ENCODE peak calls at places on chromosomes 7 and 10, in four cellular contexts. O is HCT116, L is H1, G is K562. R is an unnamed sample.
A peak's percentile ranks its signal among the peaks of the same experiment; 100 is the strongest.

GRCh38 chr7:11895352-11895751 is 63.4 kb upstream of the THSD7A start:
- DNase-seq in O (no peak), L (no peak), G (no peak), R (no peak)

GRCh38 chr10:68897336-68897741 is 3.8 kb upstream of the DDX50 start:
- DNase-seq in O (peak; percentile 48), L (peak; percentile 59), G (peak; percentile 39), R (no peak)

GRCh38 chr7:148084138-148084537 is 506.4 kb upstream of the C7orf33 start:
- DNase-seq in O (peak; percentile 12), L (no peak), G (peak; percentile 25), R (no peak)

GRCh38 chr7:131562941-131563340 is 6.5 kb upstream of the PODXL start:
- DNase-seq in O (no peak), L (no peak), G (no peak), R (no peak)

GRCh38 chr7:103632972-103633371 is 187.0 kb upstream of the SLC26A5 start:
- DNase-seq in O (no peak), L (no peak), G (no peak), R (no peak)

GRCh38 chr7:111540199-111540815 is 22.0 kb downstream of the IMMP2L start:
- DNase-seq in O (no peak), L (no peak), G (no peak), R (no peak)

GRCh38 chr10:16481052-16481728 is 40.5 kb downstream of the C1QL3 start:
- DNase-seq in O (no peak), L (no peak), G (no peak), R (no peak)

GRCh38 chr7:41449286-41449685 is 253.6 kb downstream of the INHBA start:
- DNase-seq in O (no peak), L (no peak), G (no peak), R (no peak)

GRCh38 chr7:12685550-12685949 is 1.9 kb upstream of the ARL4A start:
- DNase-seq in O (no peak), L (peak; percentile 61), G (no peak), R (no peak)

GRCh38 chr10:70145166-70145665 is 1.3 kb downstream of the TYSND1 start:
- DNase-seq in O (no peak), L (no peak), G (no peak), R (peak; percentile 80)

GRCh38 chr10:82377608-82378007 is 502.6 kb downstream of the NRG3 start:
- DNase-seq in O (no peak), L (peak; percentile 53), G (no peak), R (no peak)

GRCh38 chr7:158747408-158747807 is 42.8 kb upstream of the NCAPG2 start:
- DNase-seq in O (no peak), L (no peak), G (no peak), R (no peak)

GRCh38 chr7:131482800-131483199 is 73.6 kb downstream of the PODXL start:
- DNase-seq in O (no peak), L (no peak), G (no peak), R (no peak)

GRCh38 chr7:157151626-157152339 is 13.1 kb downstream of the UBE3C start:
- DNase-seq in O (no peak), L (no peak), G (peak; percentile 51), R (no peak)

GRCh38 chr7:96118449-96119001 is 203.4 kb downstream of the SLC25A13 start:
- DNase-seq in O (no peak), L (no peak), G (no peak), R (no peak)

GRCh38 chr10:116787018-116787674 is 44.8 kb upstream of the HSPA12A start:
- DNase-seq in O (no peak), L (no peak), G (no peak), R (no peak)

GRCh38 chr7:69739906-69740545 is 141.8 kb downstream of the AUTS2 start:
- DNase-seq in O (no peak), L (no peak), G (no peak), R (no peak)

GRCh38 chr10:117503886-117504205 is 38.7 kb upstream of the EMX2 start:
- DNase-seq in O (no peak), L (no peak), G (no peak), R (no peak)

GRCh38 chr7:149873074-149873967 is 448 bp upstream of the ATP6V0E2 start:
- DNase-seq in O (peak; percentile 78), L (peak; percentile 93), G (peak; percentile 100), R (peak; percentile 96)

GRCh38 chr7:32661501-32661900 is 166.2 kb downstream of the AVL9 start:
- DNase-seq in O (no peak), L (no peak), G (no peak), R (no peak)

GRCh38 chr10:14723052-14723689 is 51.5 kb downstream of the FAM107B start:
- DNase-seq in O (no peak), L (no peak), G (no peak), R (no peak)

GRCh38 chr7:102321351-102322201 is 34.7 kb downstream of the SPDYE6 start:
- DNase-seq in O (no peak), L (peak; percentile 74), G (peak; percentile 85), R (peak; percentile 52)

GRCh38 chr10:49653530-49653929 is 25.9 kb upstream of the C10orf53 start:
- DNase-seq in O (no peak), L (no peak), G (no peak), R (no peak)

GRCh38 chr10:100509241-100509640 is 10.4 kb downstream of the SEC31B start:
- DNase-seq in O (no peak), L (no peak), G (no peak), R (no peak)

GRCh38 chr10:28678687-28679457 is 1.6 kb downstream of the BAMBI start:
- DNase-seq in O (no peak), L (no peak), G (peak; percentile 46), R (no peak)

GRCh38 chr10:119769886-119770285 is 44.0 kb downstream of the INPP5F start:
- DNase-seq in O (no peak), L (no peak), G (no peak), R (no peak)

GRCh38 chr10:128481152-128481551 is 354.9 kb upstream of the MKI67 start:
- DNase-seq in O (no peak), L (no peak), G (no peak), R (no peak)

GRCh38 chr7:102273749-102274712 is 12.6 kb upstream of the SH2B2 start:
- DNase-seq in O (peak; percentile 83), L (no peak), G (peak; percentile 92), R (no peak)

GRCh38 chr10:49076741-49077521 is 38.4 kb downstream of the VSTM4 start:
- DNase-seq in O (no peak), L (peak; percentile 17), G (no peak), R (no peak)

DNA sequence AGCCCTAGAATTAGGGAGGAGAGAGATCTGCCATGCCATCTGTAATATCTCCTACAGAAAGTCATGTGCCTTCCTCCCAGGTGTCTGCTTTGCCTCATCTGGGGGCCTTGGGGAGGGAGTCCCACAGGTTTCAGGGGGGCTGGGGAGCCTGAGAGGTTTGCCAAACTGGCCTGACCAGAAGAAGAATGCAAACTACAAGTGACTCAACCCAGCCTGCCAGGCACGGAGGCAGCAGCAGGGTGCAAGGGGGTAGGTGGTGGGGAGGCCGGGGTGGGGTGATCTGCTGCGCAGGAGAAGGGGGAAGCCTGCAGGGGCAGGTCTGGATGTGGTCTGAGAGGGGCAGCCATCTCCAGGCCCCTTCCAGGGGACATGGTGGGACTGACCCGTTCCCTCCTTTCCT is 9.6 kb upstream of the TRIM8 start:
- DNase-seq in O (no peak), L (no peak), G (no peak), R (no peak)
- H3K4me1 ChIP-seq in O (peaks cover 39% of the 10 kb centered on the region), L (peaks cover 29% of the 10 kb centered on the region), G (no peaks in the 10 kb centered on the region), R (peaks cover 27% of the 10 kb centered on the region)

DNA sequence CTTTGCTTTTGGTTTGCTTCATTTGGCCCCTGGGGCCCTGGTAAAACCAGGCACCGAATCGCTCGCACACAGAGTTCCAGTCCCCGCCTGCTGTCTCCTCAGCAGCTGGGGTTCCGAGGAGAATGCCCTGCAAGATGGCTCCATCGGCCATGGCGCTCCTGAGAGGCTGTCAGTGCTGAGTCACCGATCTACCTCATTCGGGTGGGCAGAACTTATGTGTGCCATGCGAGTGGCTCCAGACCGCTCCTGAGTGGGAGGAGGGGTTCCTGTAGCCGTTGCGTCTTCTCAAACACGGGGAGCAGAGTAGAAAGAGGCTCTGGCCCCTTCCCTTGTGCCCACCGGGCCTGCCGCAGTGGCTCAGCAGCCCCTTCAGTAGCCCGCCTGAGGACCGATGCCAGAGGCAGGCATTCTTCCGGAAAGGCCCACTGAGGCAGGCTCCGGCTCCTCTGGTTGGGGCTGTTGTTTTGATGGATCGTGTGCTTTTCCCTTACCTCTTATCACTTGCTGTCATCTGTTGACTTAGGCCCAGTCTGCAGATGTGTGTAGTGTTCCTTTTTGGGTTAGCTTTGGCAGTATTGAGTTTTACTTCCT is 923 bp downstream of the CHPF2 start:
- DNase-seq in O (no peak), L (no peak), G (peak; percentile 69), R (peak; percentile 64)
- TF ChIP-seq POLR2A in O (no peak), L (no peak), G (no peak), R (no peak)

DNA sequence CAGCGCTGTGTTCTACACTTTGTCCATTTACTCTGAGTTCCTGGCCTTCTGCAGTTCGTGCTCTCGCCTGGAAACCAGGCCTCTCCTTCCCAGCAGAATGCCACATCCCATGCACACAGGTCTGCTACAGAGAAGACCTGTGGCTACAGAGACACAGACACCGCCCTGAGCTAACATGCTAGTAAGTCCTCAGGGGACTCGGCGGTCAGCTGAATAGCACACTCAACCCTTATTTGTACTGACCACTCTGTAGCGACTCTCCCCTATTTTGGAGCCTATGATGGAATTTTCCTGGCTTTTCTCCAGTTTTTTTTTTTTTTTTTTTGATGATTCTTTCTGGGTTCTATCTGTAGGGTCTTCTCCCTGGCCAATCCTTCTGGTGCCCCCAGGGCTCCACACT is 12.8 kb downstream of the CREB3L2 start:
- DNase-seq in O (no peak), L (no peak), G (no peak), R (no peak)
- TF ChIP-seq POLR2AphosphoS5 in O (no peak), L (no peak), G (no peak), R (no peak)

DNA sequence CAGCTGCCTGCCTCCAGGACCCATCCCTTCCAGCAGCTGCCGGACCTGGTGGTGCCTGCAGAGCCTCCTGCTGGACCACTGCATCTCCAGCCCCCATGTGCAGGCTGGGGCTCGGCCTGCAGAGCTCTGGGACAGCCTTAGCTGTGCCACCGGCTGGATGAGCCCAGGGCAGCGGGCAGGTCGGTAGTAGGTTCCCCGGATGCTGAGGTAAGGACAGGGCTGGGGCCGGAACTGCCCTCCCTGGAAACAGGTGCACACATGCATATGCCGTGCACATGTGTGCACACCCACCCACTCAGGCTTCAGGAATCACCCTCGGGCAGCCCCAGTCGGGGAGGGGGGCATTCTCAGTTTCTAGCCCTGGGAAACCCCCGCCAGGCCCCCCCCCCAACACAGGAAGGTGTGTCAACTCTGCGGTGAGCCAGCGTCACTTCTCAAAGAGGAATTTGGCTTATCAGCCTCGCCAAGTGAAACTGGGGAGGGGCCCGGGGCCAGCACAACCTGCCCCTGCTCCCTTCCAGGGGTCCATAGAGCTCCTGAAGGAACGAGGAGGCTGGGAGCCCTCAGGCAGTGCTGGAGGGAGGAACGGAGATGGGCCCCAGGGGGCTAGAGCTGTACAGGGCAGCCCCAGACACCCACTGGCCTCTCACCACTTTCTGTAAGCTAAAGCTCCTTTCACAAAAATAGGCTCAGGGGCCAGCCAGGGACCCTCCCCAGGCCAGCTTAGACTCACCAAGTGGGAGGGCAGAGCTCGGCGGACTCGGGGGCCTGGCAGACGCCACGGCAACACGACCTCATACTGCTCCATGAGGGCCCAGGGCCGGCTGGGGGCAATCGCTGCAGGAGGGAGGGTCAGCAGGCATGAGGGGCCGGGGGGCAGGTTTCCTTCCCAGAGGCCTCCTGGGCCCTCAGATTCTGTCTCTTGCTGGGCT is 1.7 kb downstream of the ADAM8 start:
- DNase-seq in O (no peak), L (no peak), G (peak; percentile 48), R (no peak)
- H3K4me1 ChIP-seq in O (no peaks in the 10 kb centered on the region), L (peaks cover 10% of the 10 kb centered on the region), G (peaks cover 40% of the 10 kb centered on the region), R (peaks cover 49% of the 10 kb centered on the region)

R was measured in suprapubic skin.